ENCODE peak calls at places on chromosomes 6 and 20, in four cellular contexts. D is IMR-90, R is K562, L is GM12878. E is an unnamed sample.

GRCh38 chr20:34771680-34772081 is 53.8 kb downstream of the NCOA6 start:
- DNase-seq in D (no peak), R (no peak), L (no peak), E (no peak)

GRCh38 chr6:105384004-105384403 is 18.9 kb downstream of the PREP start:
- DNase-seq in D (no peak), R (peak), L (no peak), E (no peak)

GRCh38 chr6:56246941-56247653 is at the start of gene COL21A1:
- DNase-seq in D (no peak), L (no peak), R (no peak), E (peak)

GRCh38 chr20:36717657-36718056 is 28.2 kb downstream of the NDRG3 start:
- DNase-seq in R (no peak), L (no peak), D (no peak), E (peak)

GRCh38 chr6:1390071-1390804 is 862 bp downstream of the FOXF2 start:
- DNase-seq in R (no peak), L (no peak), D (peak), E (peak)

GRCh38 chr20:2793471-2793870 is 7.0 kb downstream of the CPXM1 start:
- DNase-seq in L (no peak), D (no peak), R (no peak), E (no peak)

GRCh38 chr20:38997622-38998021 is 35.5 kb downstream of the DHX35 start:
- DNase-seq in D (no peak), L (peak), R (peak), E (no peak)

GRCh38 chr6:56719310-56719709 is 76.6 kb upstream of the DST start:
- DNase-seq in L (no peak), D (no peak), R (no peak), E (peak)

GRCh38 chr6:148154648-148155047 is 188.0 kb upstream of the SASH1 start:
- DNase-seq in L (no peak), R (no peak), D (no peak), E (no peak)

GRCh38 chr6:81859884-81860283 is 107.4 kb upstream of the TENT5A start:
- DNase-seq in D (no peak), L (no peak), R (no peak), E (peak)

GRCh38 chr6:71197770-71198169 is 90.8 kb upstream of the OGFRL1 start:
- DNase-seq in L (no peak), D (peak), R (no peak), E (no peak)

GRCh38 chr20:51928931-51929330 is 126.6 kb upstream of the SALL4 start:
- DNase-seq in D (no peak), R (no peak), L (no peak), E (peak)

GRCh38 chr20:47231382-47232042 is 125.0 kb downstream of the ZMYND8 start:
- DNase-seq in R (no peak), D (peak), L (no peak), E (no peak)

GRCh38 chr6:100454571-100455229 is 10.0 kb downstream of the SIM1 start:
- DNase-seq in R (no peak), L (no peak), D (no peak), E (peak)

GRCh38 chr6:114108119-114109002 is 137.4 kb upstream of the HDAC2 start:
- DNase-seq in D (peak), R (peak), L (no peak), E (peak)

GRCh38 chr6:56026461-56027180 is 151.2 kb upstream of the BMP5 start:
- DNase-seq in D (no peak), R (no peak), L (no peak), E (peak)

GRCh38 chr20:32333181-32333987 is 24.7 kb upstream of the ASXL1 start:
- DNase-seq in D (no peak), R (no peak), L (peak), E (peak)

GRCh38 chr6:26500102-26500501 is at the start of gene BTN1A1:
- DNase-seq in R (no peak), D (no peak), L (no peak), E (no peak)

GRCh38 chr6:31621991-31622390 is 1.5 kb downstream of the PRRC2A start:
- DNase-seq in R (no peak), L (no peak), D (no peak), E (no peak)

GRCh38 chr6:149037026-149037734 is 280.3 kb upstream of the TAB2 start:
- DNase-seq in D (peak), R (no peak), L (no peak), E (no peak)

GRCh38 chr20:57629976-57630525 is 9.8 kb upstream of the ZBP1 start:
- DNase-seq in L (no peak), D (no peak), R (no peak), E (no peak)

GRCh38 chr6:85449818-85450577 is at the start of gene NT5E:
- DNase-seq in R (no peak), L (no peak), D (peak), E (peak)

GRCh38 chr20:621115-621756 is 11.1 kb upstream of the TCF15 start:
- DNase-seq in D (peak), R (no peak), L (no peak), E (no peak)

GRCh38 chr6:33453361-33454008 is 891 bp upstream of the ZBTB9 start:
- DNase-seq in L (no peak), R (peak), D (no peak), E (no peak)

GRCh38 chr6:157060440-157060949 is 262.8 kb downstream of the TMEM242 start:
- DNase-seq in L (no peak), R (no peak), D (no peak), E (no peak)

GRCh38 chr6:25439368-25439767 is 160.2 kb downstream of the CARMIL1 start:
- DNase-seq in D (no peak), R (no peak), L (no peak), E (no peak)

GRCh38 chr20:15930324-15931305 is 642.6 kb downstream of the KIF16B start:
- DNase-seq in R (no peak), D (peak), L (no peak), E (peak)

GRCh38 chr6:35415065-35415880 is 36.9 kb upstream of the FANCE start:
- DNase-seq in D (peak), R (peak), L (no peak), E (peak)

GRCh38 chr6:12656841-12657435 is 59.6 kb upstream of the PHACTR1 start:
- DNase-seq in L (no peak), R (no peak), D (no peak), E (no peak)

GRCh38 chr20:46221271-46221670 is 87.0 kb downstream of the CDH22 start:
- DNase-seq in R (no peak), D (no peak), L (no peak), E (no peak)

GRCh38 chr6:75210885-75211739 is 5.3 kb upstream of the COL12A1 start:
- DNase-seq in D (peak), L (no peak), R (peak), E (peak)

GRCh38 chr20:59159091-59159821 is 4.4 kb upstream of the ZNF831 start:
- DNase-seq in R (no peak), D (no peak), L (no peak), E (no peak)

GRCh38 chr6:75267461-75267860 is 17.1 kb downstream of the TMEM30A start:
- DNase-seq in R (no peak), L (no peak), D (no peak), E (peak)

GRCh38 chr20:24805456-24806233 is 143.4 kb upstream of the CST7 start:
- DNase-seq in D (no peak), L (no peak), R (no peak), E (no peak)
- TF ChIP-seq FOS in D (no peak), L (no peak), R (no peak), E (no peak)

GRCh38 chr6:107180114-107180513 is 64.8 kb upstream of the BEND3 start:
- DNase-seq in L (no peak), D (no peak), R (no peak), E (no peak)

GRCh38 chr6:107187630-107188029 is 72.3 kb upstream of the BEND3 start:
- DNase-seq in D (no peak), L (no peak), R (no peak), E (no peak)

GRCh38 chr6:107186047-107186446 is 70.7 kb upstream of the BEND3 start:
- DNase-seq in D (no peak), L (no peak), R (no peak), E (no peak)

GRCh38 chr6:107185570-107185969 is 70.3 kb upstream of the BEND3 start:
- DNase-seq in L (no peak), R (no peak), D (peak), E (peak)
- TF ChIP-seq FOS in L (no peak), R (no peak), D (no peak), E (no peak)

GRCh38 chr20:10509411-10509810 is 74.3 kb downstream of the SLX4IP start:
- DNase-seq in R (no peak), L (no peak), D (no peak), E (no peak)

GRCh38 chr20:10511166-10511506 is 76.0 kb downstream of the SLX4IP start:
- DNase-seq in L (no peak), D (no peak), R (no peak), E (no peak)

GRCh38 chr20:10510216-10510615 is 75.1 kb downstream of the SLX4IP start:
- DNase-seq in L (no peak), D (no peak), R (no peak), E (no peak)

GRCh38 chr20:10513091-10513490 is 78.0 kb downstream of the SLX4IP start:
- DNase-seq in D (no peak), L (no peak), R (peak), E (no peak)

DNA sequence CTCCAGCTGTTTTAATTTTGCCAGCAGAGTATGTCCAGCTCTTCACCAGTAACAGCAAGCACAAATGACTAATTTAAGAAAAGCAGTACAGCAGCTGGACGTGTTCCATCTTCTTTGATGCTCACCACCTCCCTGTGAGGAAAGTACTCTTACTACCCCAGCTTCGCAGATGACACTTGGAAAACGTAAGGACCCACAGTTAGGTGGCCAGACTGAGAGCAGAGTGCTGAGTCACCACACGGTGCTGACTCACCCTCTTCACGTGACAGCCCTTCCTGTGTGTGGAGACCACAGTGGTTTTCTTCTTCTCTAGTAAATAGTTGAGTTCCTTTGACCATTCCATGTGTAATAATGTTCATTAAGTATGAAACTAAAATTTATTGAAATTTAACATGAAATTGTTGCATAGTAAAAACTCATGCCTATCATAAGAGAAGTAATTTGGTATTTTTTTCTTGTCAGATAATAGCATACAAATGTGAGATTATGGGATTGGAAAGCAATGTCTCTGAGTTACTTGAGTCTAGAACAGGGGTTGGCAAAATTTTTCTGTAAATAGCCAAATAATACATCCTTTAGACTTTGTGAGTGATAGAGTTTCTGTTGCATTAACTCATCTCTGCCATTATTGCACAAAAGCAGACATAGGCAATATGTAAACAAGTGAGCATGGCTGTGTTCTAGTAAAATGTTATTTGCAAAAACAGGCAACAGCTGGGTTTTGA is 76.6 kb downstream of the SLX4IP start:
- DNase-seq in L (peak), R (peak), D (peak), E (peak)
- TF ChIP-seq FOS in L (no peak), R (peak), D (peak), E (peak)

GRCh38 chr20:9550283-9550682 is 35.9 kb downstream of the LAMP5 start:
- DNase-seq in R (no peak), D (no peak), L (no peak), E (no peak)
- TF ChIP-seq FOS in R (no peak), D (no peak), L (no peak), E (no peak)

GRCh38 chr6:131981624-131981978 is 30.4 kb upstream of the CCN2 start:
- DNase-seq in R (no peak), L (no peak), D (no peak), E (no peak)

GRCh38 chr6:131980791-131981623 is 29.8 kb upstream of the CCN2 start:
- DNase-seq in D (no peak), L (no peak), R (no peak), E (peak)

GRCh38 chr6:131978522-131978921 is 27.4 kb upstream of the CCN2 start:
- DNase-seq in D (no peak), R (no peak), L (no peak), E (no peak)

GRCh38 chr6:131980338-131980790 is 29.2 kb upstream of the CCN2 start:
- DNase-seq in R (no peak), L (no peak), D (no peak), E (no peak)

GRCh38 chr6:131979515-131980337 is 28.6 kb upstream of the CCN2 start:
- DNase-seq in R (no peak), D (peak), L (no peak), E (peak)
- TF ChIP-seq FOS in R (no peak), D (no peak), L (no peak), E (peak)

GRCh38 chr20:6714202-6714800 is 53.2 kb upstream of the BMP2 start:
- DNase-seq in D (no peak), L (no peak), R (no peak), E (no peak)
- TF ChIP-seq FOS in D (no peak), L (no peak), R (no peak), E (no peak)